ENCODE peak calls at places on chromosomes 4 and X, in ten cellular contexts. O is WERI-Rb-1, C is astrocyte, Z is thyroid gland, H is Panc1, B is left lung, M is A673, L is fibroblast of lung, G is body of pancreas, J is AG04450. Q is an unnamed sample.

GRCh38 chr4:155529197-155529596 is 137.5 kb upstream of the GUCY1A1 start:
- DNase-seq in O (peak; percentile 41), C (no peak), Z (no peak), H (no peak), B (no peak), M (peak; percentile 23), L (peak; percentile 11), G (no peak), J (no peak), Q (no peak)

GRCh38 chrX:119682019-119682989 is 10.7 kb downstream of the SEPTIN6 start:
- DNase-seq in O (no peak), C (no peak), Z (no peak), H (no peak), B (no peak), M (no peak), L (no peak), G (no peak), J (no peak), Q (no peak)

GRCh38 chr4:168505996-168506395 is 9.1 kb downstream of the PALLD start:
- DNase-seq in O (no peak), C (no peak), Z (no peak), H (no peak), B (no peak), M (no peak), L (no peak), G (no peak), J (no peak), Q (no peak)

GRCh38 chr4:128858875-128859696 is 49.6 kb downstream of the JADE1 start:
- DNase-seq in O (no peak), C (peak; percentile 90), Z (no peak), H (no peak), B (no peak), M (no peak), L (peak; percentile 91), G (no peak), J (peak; percentile 58), Q (peak; percentile 53)

GRCh38 chrX:22616867-22617266 is 344.2 kb downstream of the CBLL2 start:
- DNase-seq in O (no peak), C (no peak), Z (peak; percentile 55), H (no peak), B (no peak), M (no peak), L (no peak), G (no peak), J (no peak), Q (no peak)

GRCh38 chrX:150036181-150036580 is 97.9 kb upstream of the EOLA2 start:
- DNase-seq in O (no peak), C (peak; percentile 49), Z (no peak), H (no peak), B (no peak), M (peak; percentile 23), L (peak; percentile 65), G (peak; percentile 14), J (no peak), Q (no peak)

GRCh38 chrX:107561468-107562215 is 66.7 kb upstream of the PRPS1 start:
- DNase-seq in O (no peak), C (no peak), Z (no peak), H (no peak), B (no peak), M (no peak), L (peak; percentile 39), G (no peak), J (no peak), Q (no peak)

GRCh38 chr4:909821-910220 is 22.3 kb downstream of the GAK start:
- DNase-seq in O (no peak), C (no peak), Z (no peak), H (no peak), B (no peak), M (no peak), L (no peak), G (no peak), J (no peak), Q (no peak)

GRCh38 chr4:109816082-109816442 is 500 bp downstream of the GAR1 start:
- DNase-seq in O (peak; percentile 25), C (no peak), Z (peak; percentile 5), H (no peak), B (no peak), M (no peak), L (no peak), G (peak; percentile 31), J (no peak), Q (no peak)

DNA sequence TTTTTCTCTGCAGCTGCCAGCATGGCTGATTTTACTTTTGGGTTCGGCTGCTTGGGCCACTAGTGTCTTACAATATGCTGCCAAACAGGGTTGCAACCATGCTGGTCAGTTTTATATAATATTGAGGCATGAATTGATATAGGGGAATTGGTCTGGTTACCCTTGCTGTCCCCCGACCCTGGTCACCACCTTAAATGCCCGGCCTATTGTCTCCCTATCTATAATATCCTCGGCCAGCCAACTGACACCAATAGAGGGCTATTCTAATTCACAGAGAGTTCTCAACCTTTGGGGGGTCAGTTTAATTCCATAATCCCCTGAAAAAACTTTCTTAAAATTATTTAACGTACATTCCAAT is 28.7 kb downstream of the SULT1E1 start:
- DNase-seq in O (no peak), C (no peak), Z (no peak), H (no peak), B (no peak), M (no peak), L (no peak), G (no peak), J (no peak), Q (no peak)
- H3K4me3 ChIP-seq in O (no peak overlapping the region), C (no peak overlapping the region), Z (no peak overlapping the region), H (no peak overlapping the region), B (no peak overlapping the region), M (no peak overlapping the region), L (no peak overlapping the region), G (no peak overlapping the region), J (no peak overlapping the region), Q (no peak overlapping the region)

DNA sequence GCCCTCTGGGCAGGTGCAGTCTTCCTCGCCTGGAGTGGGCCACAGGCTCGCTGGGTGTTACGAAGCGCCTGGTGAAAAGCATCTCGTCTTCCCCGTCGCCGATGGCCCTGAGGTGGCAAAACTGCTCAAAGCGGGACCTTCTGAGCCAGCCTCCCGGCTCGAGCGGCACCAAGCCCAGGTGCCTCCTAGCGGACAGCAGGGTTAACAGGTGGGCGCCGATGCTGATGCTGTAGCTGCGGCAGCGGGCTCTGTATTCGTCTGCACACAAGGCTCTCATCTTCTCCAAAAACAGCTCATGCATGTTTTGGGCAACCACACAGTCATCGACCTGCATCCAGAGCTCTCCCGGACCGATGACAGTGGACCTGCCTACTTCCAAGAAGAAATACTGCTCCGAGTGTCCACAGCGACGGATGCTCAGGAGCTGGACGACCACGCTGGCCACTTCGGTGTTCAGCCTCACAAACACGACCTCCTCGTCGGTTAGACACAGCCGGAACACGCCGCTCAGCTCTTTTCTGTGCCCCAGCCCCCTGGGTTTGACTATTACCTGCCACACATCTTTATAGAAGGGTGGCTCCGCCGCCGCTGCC is 1.2 kb downstream of the IRS4 start:
- DNase-seq in O (no peak), C (no peak), Z (peak; percentile 45), H (no peak), B (no peak), M (no peak), L (no peak), G (no peak), J (no peak), Q (no peak)
- TF ChIP-seq CTCF in O (no peak), C (no peak), Z (peak; percentile 32), H (peak; percentile 55), B (no peak), M (no peak), L (no peak), G (no peak), J (no peak), Q (no peak)

GRCh38 chr4:70676554-70677090 is 10.3 kb upstream of the JCHAIN start:
- DNase-seq in O (no peak), C (no peak), Z (no peak), H (no peak), B (no peak), M (no peak), L (no peak), G (no peak), J (no peak), Q (no peak)
- H3K27ac ChIP-seq in O (no peak overlapping the region), C (peak overlapping the region; percentile 40), Z (no peak overlapping the region), H (no peak overlapping the region), B (no peak overlapping the region), M (no peak overlapping the region), L (no peak overlapping the region), G (no peak overlapping the region), J (no peak overlapping the region), Q (no peak overlapping the region)

GRCh38 chrX:48598645-48599044 is 1.4 kb downstream of the WDR13 start:
- DNase-seq in O (no peak), C (no peak), Z (no peak), H (no peak), B (no peak), M (no peak), L (no peak), G (no peak), J (no peak), Q (no peak)
- H3K4me3 ChIP-seq in O (no peak overlapping the region), C (peak overlapping the region; percentile 82), Z (peak overlapping the region; percentile 38), H (peak overlapping the region; percentile 57), B (no peak overlapping the region), M (peak overlapping the region; percentile 69), L (peak overlapping the region; percentile 69), G (no peak overlapping the region), J (peak overlapping the region; percentile 85), Q (no peak overlapping the region)